ENCODE peak calls at places on chromosomes 16 and 17, in nine cellular contexts. D, U, H, M, E, T, X, J and C are unnamed samples.

GRCh38 chr16:53094013-53094630 is 39.3 kb downstream of the CHD9 start:
- DNase-seq in D (no peak), U (peak; percentile 22), H (no peak), M (no peak), E (no peak), T (peak; percentile 52), X (no peak), J (peak; percentile 77), C (peak; percentile 78)

GRCh38 chr16:87851141-87851587 is 18.1 kb downstream of the SLC7A5 start:
- DNase-seq in D (no peak), U (no peak), H (no peak), M (no peak), E (no peak), T (no peak), X (no peak), J (no peak), C (no peak)

GRCh38 chr16:86951831-86952598 is 365.2 kb downstream of the C16orf95 start:
- DNase-seq in D (peak; percentile 79), U (no peak), H (no peak), M (no peak), E (peak; percentile 93), T (no peak), X (peak; percentile 93), J (no peak), C (no peak)

GRCh38 chr16:17177242-17177967 is 293.4 kb downstream of the XYLT1 start:
- DNase-seq in D (no peak), U (no peak), H (no peak), M (no peak), E (peak; percentile 23), T (no peak), X (peak; percentile 51), J (no peak), C (no peak)

GRCh38 chr17:45096141-45096540 is 35.0 kb downstream of the NMT1 start:
- DNase-seq in D (no peak), U (no peak), H (no peak), M (no peak), E (no peak), T (no peak), X (peak; percentile 43), J (no peak), C (no peak)

GRCh38 chr17:50396261-50397110 is 837 bp downstream of the LRRC59 start:
- DNase-seq in D (no peak), U (peak; percentile 20), H (peak; percentile 23), M (no peak), E (no peak), T (no peak), X (peak; percentile 69), J (peak; percentile 56), C (peak; percentile 22)

GRCh38 chr16:1336619-1337018 is 3.2 kb downstream of the BAIAP3 start:
- DNase-seq in D (no peak), U (no peak), H (no peak), M (no peak), E (no peak), T (no peak), X (no peak), J (no peak), C (no peak)

GRCh38 chr16:2702871-2703745 is 16.9 kb downstream of the PRSS27 start:
- DNase-seq in D (no peak), U (no peak), H (no peak), M (no peak), E (no peak), T (no peak), X (no peak), J (no peak), C (no peak)

GRCh38 chr16:46765050-46765449 is 16.9 kb upstream of the MYLK3 start:
- DNase-seq in D (no peak), U (no peak), H (no peak), M (no peak), E (peak; percentile 19), T (no peak), X (peak; percentile 56), J (no peak), C (no peak)

GRCh38 chr17:81160306-81160705 is 5.0 kb upstream of the PVALEF start:
- DNase-seq in D (no peak), U (no peak), H (no peak), M (no peak), E (no peak), T (no peak), X (no peak), J (no peak), C (no peak)

GRCh38 chr16:2188395-2188794 is 8.0 kb downstream of the CASKIN1 start:
- DNase-seq in D (no peak), U (no peak), H (no peak), M (no peak), E (no peak), T (no peak), X (no peak), J (no peak), C (no peak)

GRCh38 chr17:2120550-2121335 is 65.8 kb downstream of the HIC1 start:
- DNase-seq in D (no peak), U (no peak), H (no peak), M (no peak), E (no peak), T (no peak), X (peak; percentile 85), J (no peak), C (no peak)

GRCh38 chr17:42087736-42088705 is 10.3 kb downstream of the ZNF385C start:
- DNase-seq in D (no peak), U (no peak), H (no peak), M (no peak), E (no peak), T (no peak), X (no peak), J (no peak), C (no peak)

GRCh38 chr17:1188812-1189211 is 9.0 kb upstream of the ABR start:
- DNase-seq in D (no peak), U (no peak), H (no peak), M (no peak), E (no peak), T (no peak), X (peak; percentile 76), J (peak; percentile 88), C (no peak)

GRCh38 chr16:29818082-29818481 is 2.1 kb downstream of the PAGR1 start:
- DNase-seq in D (no peak), U (no peak), H (no peak), M (no peak), E (no peak), T (no peak), X (no peak), J (no peak), C (no peak)

GRCh38 chr16:23905027-23905426 is 69.2 kb downstream of the PRKCB start:
- DNase-seq in D (no peak), U (no peak), H (no peak), M (no peak), E (peak; percentile 55), T (no peak), X (peak; percentile 86), J (peak; percentile 50), C (no peak)

GRCh38 chr17:47956818-47957590 is 679 bp downstream of the PRR15L start:
- DNase-seq in D (no peak), U (no peak), H (no peak), M (no peak), E (no peak), T (peak; percentile 10), X (no peak), J (no peak), C (no peak)

GRCh38 chr17:71802663-71803062 is 318.2 kb upstream of the SOX9 start:
- DNase-seq in D (no peak), U (no peak), H (no peak), M (no peak), E (no peak), T (no peak), X (no peak), J (no peak), C (no peak)

GRCh38 chr16:68992521-68992920 is 112.9 kb upstream of the HAS3 start:
- DNase-seq in D (no peak), U (no peak), H (no peak), M (no peak), E (no peak), T (no peak), X (peak; percentile 64), J (no peak), C (no peak)

GRCh38 chr16:57240872-57241271 is 4.2 kb upstream of the ARL2BP start:
- DNase-seq in D (no peak), U (no peak), H (no peak), M (no peak), E (no peak), T (no peak), X (no peak), J (no peak), C (no peak)

GRCh38 chr17:76947309-76947708 is 79.1 kb downstream of the MGAT5B start:
- DNase-seq in D (no peak), U (no peak), H (no peak), M (no peak), E (no peak), T (no peak), X (no peak), J (no peak), C (no peak)

GRCh38 chr17:68468334-68468733 is 11.0 kb upstream of the WIPI1 start:
- DNase-seq in D (no peak), U (no peak), H (no peak), M (no peak), E (no peak), T (no peak), X (no peak), J (no peak), C (no peak)

GRCh38 chr16:88652763-88653065 is 1.9 kb upstream of the CYBA start:
- DNase-seq in D (no peak), U (no peak), H (no peak), M (no peak), E (no peak), T (no peak), X (no peak), J (no peak), C (no peak)

GRCh38 chr16:261031-261691 is 14.6 kb downstream of the RGS11 start:
- DNase-seq in D (no peak), U (no peak), H (no peak), M (no peak), E (no peak), T (no peak), X (no peak), J (no peak), C (no peak)

GRCh38 chr17:13182450-13182849 is 164.6 kb upstream of the ELAC2 start:
- DNase-seq in D (no peak), U (no peak), H (no peak), M (no peak), E (no peak), T (no peak), X (no peak), J (no peak), C (no peak)

GRCh38 chr17:6927290-6927844 is 68.5 kb upstream of the ALOX12 start:
- DNase-seq in D (no peak), U (no peak), H (no peak), M (no peak), E (peak; percentile 5), T (no peak), X (peak; percentile 84), J (no peak), C (no peak)

GRCh38 chr17:82085031-82085861 is 12.8 kb downstream of the FASN start:
- DNase-seq in D (no peak), U (no peak), H (no peak), M (no peak), E (no peak), T (no peak), X (no peak), J (no peak), C (no peak)

GRCh38 chr17:67474081-67474661 is 97.1 kb downstream of the PITPNC1 start:
- DNase-seq in D (peak; percentile 33), U (no peak), H (no peak), M (no peak), E (peak; percentile 41), T (no peak), X (peak; percentile 99), J (no peak), C (no peak)

GRCh38 chr17:74185786-74186185 is 17.7 kb upstream of the RPL38 start:
- DNase-seq in D (no peak), U (no peak), H (no peak), M (no peak), E (no peak), T (peak; percentile 62), X (no peak), J (no peak), C (no peak)

GRCh38 chr16:74034862-74035261 is 261.8 kb upstream of the PSMD7 start:
- DNase-seq in D (no peak), U (no peak), H (no peak), M (no peak), E (no peak), T (peak; percentile 25), X (peak; percentile 26), J (no peak), C (peak; percentile 8)

GRCh38 chr16:24950275-24950674 is 64.9 kb downstream of the ARHGAP17 start:
- DNase-seq in D (no peak), U (no peak), H (no peak), M (no peak), E (peak; percentile 19), T (no peak), X (peak; percentile 42), J (no peak), C (no peak)